ENCODE peak calls at places on chromosomes 13 and 19, in eight cellular contexts. One of them, this sample, is unnamed.

GRCh38 chr19:55472463-55472862 is 4.0 kb upstream of the ZNF628 start:
- DNase-seq in cardiac muscle cell: no peak
- DNase-seq in mesendoderm: peak
- DNase-seq in CD8-positive, alpha-beta T cell: no peak
- DNase-seq in suprapubic skin: no peak
- DNase-seq in brain microvascular endothelial cell: peak
- DNase-seq in CD8-positive, alpha-beta memory T cell: no peak
- DNase-seq in coronary artery: no peak
- DNase-seq in this sample: no peak

GRCh38 chr13:110108348-110109139 is 198.4 kb downstream of the COL4A1 start:
- DNase-seq in CD8-positive, alpha-beta T cell: no peak
- DNase-seq in brain microvascular endothelial cell: peak
- DNase-seq in CD8-positive, alpha-beta memory T cell: no peak
- DNase-seq in cardiac muscle cell: peak
- DNase-seq in mesendoderm: peak
- DNase-seq in suprapubic skin: peak
- DNase-seq in coronary artery: peak
- DNase-seq in this sample: peak

GRCh38 chr19:45469132-45469834 is 1.5 kb downstream of the FOSB start:
- DNase-seq in cardiac muscle cell: peak
- DNase-seq in CD8-positive, alpha-beta T cell: peak
- DNase-seq in CD8-positive, alpha-beta memory T cell: peak
- DNase-seq in mesendoderm: peak
- DNase-seq in suprapubic skin: peak
- DNase-seq in coronary artery: peak
- DNase-seq in brain microvascular endothelial cell: peak
- DNase-seq in this sample: peak

GRCh38 chr19:29873024-29873800 is 61.4 kb downstream of the CCNE1 start:
- DNase-seq in coronary artery: no peak
- DNase-seq in CD8-positive, alpha-beta T cell: peak
- DNase-seq in suprapubic skin: no peak
- DNase-seq in cardiac muscle cell: peak
- DNase-seq in mesendoderm: peak
- DNase-seq in brain microvascular endothelial cell: no peak
- DNase-seq in CD8-positive, alpha-beta memory T cell: peak
- DNase-seq in this sample: peak

GRCh38 chr19:40549007-40549708 is 27.5 kb upstream of the SHKBP1 start:
- DNase-seq in cardiac muscle cell: peak
- DNase-seq in CD8-positive, alpha-beta memory T cell: peak
- DNase-seq in CD8-positive, alpha-beta T cell: peak
- DNase-seq in coronary artery: no peak
- DNase-seq in brain microvascular endothelial cell: peak
- DNase-seq in suprapubic skin: no peak
- DNase-seq in mesendoderm: peak
- DNase-seq in this sample: peak

GRCh38 chr13:96822900-96823299 is 171.4 kb downstream of the OXGR1 start:
- DNase-seq in cardiac muscle cell: peak
- DNase-seq in CD8-positive, alpha-beta memory T cell: no peak
- DNase-seq in suprapubic skin: no peak
- DNase-seq in mesendoderm: peak
- DNase-seq in coronary artery: no peak
- DNase-seq in brain microvascular endothelial cell: no peak
- DNase-seq in CD8-positive, alpha-beta T cell: no peak
- DNase-seq in this sample: peak

GRCh38 chr13:80824231-80824630 is 483.3 kb upstream of the SPRY2 start:
- DNase-seq in suprapubic skin: no peak
- DNase-seq in CD8-positive, alpha-beta T cell: no peak
- DNase-seq in mesendoderm: no peak
- DNase-seq in CD8-positive, alpha-beta memory T cell: no peak
- DNase-seq in brain microvascular endothelial cell: no peak
- DNase-seq in cardiac muscle cell: no peak
- DNase-seq in coronary artery: no peak
- DNase-seq in this sample: no peak

GRCh38 chr13:33146843-33147611 is 130.8 kb downstream of the KL start:
- DNase-seq in brain microvascular endothelial cell: no peak
- DNase-seq in mesendoderm: no peak
- DNase-seq in CD8-positive, alpha-beta T cell: no peak
- DNase-seq in CD8-positive, alpha-beta memory T cell: no peak
- DNase-seq in suprapubic skin: no peak
- DNase-seq in cardiac muscle cell: no peak
- DNase-seq in coronary artery: no peak
- DNase-seq in this sample: no peak

GRCh38 chr19:43781630-43782310 is 997 bp upstream of the KCNN4 start:
- DNase-seq in suprapubic skin: no peak
- DNase-seq in cardiac muscle cell: no peak
- DNase-seq in CD8-positive, alpha-beta memory T cell: no peak
- DNase-seq in CD8-positive, alpha-beta T cell: no peak
- DNase-seq in brain microvascular endothelial cell: no peak
- DNase-seq in coronary artery: no peak
- DNase-seq in mesendoderm: no peak
- DNase-seq in this sample: no peak

GRCh38 chr13:24032252-24032651 is 128.3 kb upstream of the SPATA13 start:
- DNase-seq in suprapubic skin: no peak
- DNase-seq in CD8-positive, alpha-beta T cell: no peak
- DNase-seq in CD8-positive, alpha-beta memory T cell: no peak
- DNase-seq in brain microvascular endothelial cell: peak
- DNase-seq in mesendoderm: no peak
- DNase-seq in cardiac muscle cell: no peak
- DNase-seq in coronary artery: no peak
- DNase-seq in this sample: no peak

GRCh38 chr13:45102136-45102802 is 18.0 kb upstream of the GTF2F2 start:
- DNase-seq in suprapubic skin: no peak
- DNase-seq in mesendoderm: no peak
- DNase-seq in coronary artery: no peak
- DNase-seq in cardiac muscle cell: no peak
- DNase-seq in brain microvascular endothelial cell: no peak
- DNase-seq in CD8-positive, alpha-beta T cell: no peak
- DNase-seq in CD8-positive, alpha-beta memory T cell: no peak
- DNase-seq in this sample: no peak

GRCh38 chr19:33366917-33367316 is 6.6 kb upstream of the CEBPG start:
- DNase-seq in CD8-positive, alpha-beta T cell: no peak
- DNase-seq in cardiac muscle cell: no peak
- DNase-seq in suprapubic skin: no peak
- DNase-seq in coronary artery: no peak
- DNase-seq in brain microvascular endothelial cell: no peak
- DNase-seq in CD8-positive, alpha-beta memory T cell: no peak
- DNase-seq in mesendoderm: no peak
- DNase-seq in this sample: no peak

GRCh38 chr13:40113644-40114304 is 458.3 kb downstream of the COG6 start:
- DNase-seq in CD8-positive, alpha-beta T cell: no peak
- DNase-seq in CD8-positive, alpha-beta memory T cell: no peak
- DNase-seq in cardiac muscle cell: no peak
- DNase-seq in mesendoderm: no peak
- DNase-seq in brain microvascular endothelial cell: no peak
- DNase-seq in suprapubic skin: no peak
- DNase-seq in coronary artery: no peak
- DNase-seq in this sample: no peak

GRCh38 chr19:1069009-1069779 is 2.2 kb downstream of the ARHGAP45 start:
- DNase-seq in mesendoderm: no peak
- DNase-seq in CD8-positive, alpha-beta T cell: peak
- DNase-seq in CD8-positive, alpha-beta memory T cell: peak
- DNase-seq in brain microvascular endothelial cell: no peak
- DNase-seq in suprapubic skin: no peak
- DNase-seq in cardiac muscle cell: no peak
- DNase-seq in coronary artery: no peak
- DNase-seq in this sample: peak

GRCh38 chr13:81760316-81760715 is 1419.4 kb upstream of the SPRY2 start:
- DNase-seq in mesendoderm: no peak
- DNase-seq in suprapubic skin: no peak
- DNase-seq in brain microvascular endothelial cell: no peak
- DNase-seq in CD8-positive, alpha-beta memory T cell: no peak
- DNase-seq in coronary artery: no peak
- DNase-seq in CD8-positive, alpha-beta T cell: no peak
- DNase-seq in cardiac muscle cell: no peak
- DNase-seq in this sample: no peak

GRCh38 chr13:44196186-44196751 is 177.4 kb upstream of the SERP2 start:
- DNase-seq in CD8-positive, alpha-beta T cell: no peak
- DNase-seq in mesendoderm: no peak
- DNase-seq in coronary artery: no peak
- DNase-seq in brain microvascular endothelial cell: no peak
- DNase-seq in cardiac muscle cell: no peak
- DNase-seq in suprapubic skin: no peak
- DNase-seq in CD8-positive, alpha-beta memory T cell: no peak
- DNase-seq in this sample: no peak

GRCh38 chr19:55226273-55226672 is 2.3 kb downstream of the TMEM86B start:
- DNase-seq in CD8-positive, alpha-beta memory T cell: no peak
- DNase-seq in coronary artery: no peak
- DNase-seq in brain microvascular endothelial cell: no peak
- DNase-seq in CD8-positive, alpha-beta T cell: no peak
- DNase-seq in suprapubic skin: no peak
- DNase-seq in mesendoderm: no peak
- DNase-seq in cardiac muscle cell: no peak
- DNase-seq in this sample: no peak

GRCh38 chr13:60583196-60583908 is 186.3 kb downstream of the TDRD3 start:
- DNase-seq in cardiac muscle cell: no peak
- DNase-seq in mesendoderm: peak
- DNase-seq in suprapubic skin: no peak
- DNase-seq in CD8-positive, alpha-beta memory T cell: no peak
- DNase-seq in coronary artery: no peak
- DNase-seq in CD8-positive, alpha-beta T cell: no peak
- DNase-seq in brain microvascular endothelial cell: peak
- DNase-seq in this sample: no peak

GRCh38 chr13:78102121-78102677 is 183.6 kb upstream of the EDNRB start:
- DNase-seq in CD8-positive, alpha-beta memory T cell: no peak
- DNase-seq in coronary artery: no peak
- DNase-seq in CD8-positive, alpha-beta T cell: no peak
- DNase-seq in mesendoderm: no peak
- DNase-seq in suprapubic skin: no peak
- DNase-seq in brain microvascular endothelial cell: peak
- DNase-seq in cardiac muscle cell: no peak
- DNase-seq in this sample: peak

GRCh38 chr13:109500146-109500773 is 286.1 kb downstream of the IRS2 start:
- DNase-seq in CD8-positive, alpha-beta T cell: no peak
- DNase-seq in suprapubic skin: no peak
- DNase-seq in brain microvascular endothelial cell: peak
- DNase-seq in cardiac muscle cell: peak
- DNase-seq in CD8-positive, alpha-beta memory T cell: no peak
- DNase-seq in mesendoderm: peak
- DNase-seq in coronary artery: no peak
- DNase-seq in this sample: no peak

GRCh38 chr19:13872695-13873389 is 4.1 kb upstream of the NANOS3 start:
- DNase-seq in suprapubic skin: no peak
- DNase-seq in CD8-positive, alpha-beta T cell: peak
- DNase-seq in cardiac muscle cell: peak
- DNase-seq in brain microvascular endothelial cell: no peak
- DNase-seq in mesendoderm: peak
- DNase-seq in CD8-positive, alpha-beta memory T cell: peak
- DNase-seq in coronary artery: no peak
- DNase-seq in this sample: peak

GRCh38 chr19:33914599-33914998 is 117.9 kb downstream of the KCTD15 start:
- DNase-seq in suprapubic skin: peak
- DNase-seq in CD8-positive, alpha-beta memory T cell: no peak
- DNase-seq in cardiac muscle cell: no peak
- DNase-seq in brain microvascular endothelial cell: no peak
- DNase-seq in CD8-positive, alpha-beta T cell: no peak
- DNase-seq in coronary artery: no peak
- DNase-seq in mesendoderm: no peak
- DNase-seq in this sample: no peak

GRCh38 chr13:90261343-90261742 is 1086.1 kb upstream of the MIR17HG start:
- DNase-seq in cardiac muscle cell: no peak
- DNase-seq in CD8-positive, alpha-beta memory T cell: no peak
- DNase-seq in CD8-positive, alpha-beta T cell: no peak
- DNase-seq in coronary artery: no peak
- DNase-seq in brain microvascular endothelial cell: no peak
- DNase-seq in mesendoderm: no peak
- DNase-seq in suprapubic skin: no peak
- DNase-seq in this sample: no peak

GRCh38 chr13:54394319-54394718 is 1365.7 kb downstream of the OLFM4 start:
- DNase-seq in cardiac muscle cell: no peak
- DNase-seq in mesendoderm: no peak
- DNase-seq in CD8-positive, alpha-beta memory T cell: no peak
- DNase-seq in suprapubic skin: no peak
- DNase-seq in brain microvascular endothelial cell: no peak
- DNase-seq in CD8-positive, alpha-beta T cell: no peak
- DNase-seq in coronary artery: no peak
- DNase-seq in this sample: no peak

GRCh38 chr13:99977912-99978780 is 3.4 kb upstream of the ZIC2 start:
- DNase-seq in CD8-positive, alpha-beta T cell: no peak
- DNase-seq in cardiac muscle cell: peak
- DNase-seq in coronary artery: no peak
- DNase-seq in CD8-positive, alpha-beta memory T cell: no peak
- DNase-seq in mesendoderm: peak
- DNase-seq in brain microvascular endothelial cell: no peak
- DNase-seq in suprapubic skin: peak
- DNase-seq in this sample: no peak
- H3K27ac ChIP-seq in CD8-positive, alpha-beta T cell: no peak
- H3K27ac ChIP-seq in cardiac muscle cell: no peak
- H3K27ac ChIP-seq in coronary artery: no peak
- H3K27ac ChIP-seq in CD8-positive, alpha-beta memory T cell: no peak
- H3K27ac ChIP-seq in mesendoderm: peak
- H3K27ac ChIP-seq in brain microvascular endothelial cell: no peak
- H3K27ac ChIP-seq in suprapubic skin: no peak
- H3K27ac ChIP-seq in this sample: no peak

GRCh38 chr19:35119091-35119490 is 3.5 kb downstream of the FXYD3 start:
- DNase-seq in CD8-positive, alpha-beta T cell: no peak
- DNase-seq in CD8-positive, alpha-beta memory T cell: no peak
- DNase-seq in brain microvascular endothelial cell: no peak
- DNase-seq in mesendoderm: no peak
- DNase-seq in coronary artery: no peak
- DNase-seq in suprapubic skin: no peak
- DNase-seq in cardiac muscle cell: no peak
- DNase-seq in this sample: no peak
- H3K27ac ChIP-seq in CD8-positive, alpha-beta T cell: no peak
- H3K27ac ChIP-seq in CD8-positive, alpha-beta memory T cell: no peak
- H3K27ac ChIP-seq in brain microvascular endothelial cell: no peak
- H3K27ac ChIP-seq in mesendoderm: no peak
- H3K27ac ChIP-seq in coronary artery: peak
- H3K27ac ChIP-seq in suprapubic skin: peak
- H3K27ac ChIP-seq in cardiac muscle cell: no peak
- H3K27ac ChIP-seq in this sample: no peak

GRCh38 chr19:53945441-53945840 is 17.3 kb upstream of the CACNG8 start:
- DNase-seq in suprapubic skin: no peak
- DNase-seq in brain microvascular endothelial cell: peak
- DNase-seq in CD8-positive, alpha-beta T cell: no peak
- DNase-seq in CD8-positive, alpha-beta memory T cell: no peak
- DNase-seq in cardiac muscle cell: no peak
- DNase-seq in mesendoderm: peak
- DNase-seq in coronary artery: no peak
- DNase-seq in this sample: no peak
- H3K27ac ChIP-seq in suprapubic skin: no peak
- H3K27ac ChIP-seq in brain microvascular endothelial cell: no peak
- H3K27ac ChIP-seq in CD8-positive, alpha-beta T cell: no peak
- H3K27ac ChIP-seq in CD8-positive, alpha-beta memory T cell: no peak
- H3K27ac ChIP-seq in cardiac muscle cell: no peak
- H3K27ac ChIP-seq in mesendoderm: no peak
- H3K27ac ChIP-seq in coronary artery: no peak
- H3K27ac ChIP-seq in this sample: no peak

DNA sequence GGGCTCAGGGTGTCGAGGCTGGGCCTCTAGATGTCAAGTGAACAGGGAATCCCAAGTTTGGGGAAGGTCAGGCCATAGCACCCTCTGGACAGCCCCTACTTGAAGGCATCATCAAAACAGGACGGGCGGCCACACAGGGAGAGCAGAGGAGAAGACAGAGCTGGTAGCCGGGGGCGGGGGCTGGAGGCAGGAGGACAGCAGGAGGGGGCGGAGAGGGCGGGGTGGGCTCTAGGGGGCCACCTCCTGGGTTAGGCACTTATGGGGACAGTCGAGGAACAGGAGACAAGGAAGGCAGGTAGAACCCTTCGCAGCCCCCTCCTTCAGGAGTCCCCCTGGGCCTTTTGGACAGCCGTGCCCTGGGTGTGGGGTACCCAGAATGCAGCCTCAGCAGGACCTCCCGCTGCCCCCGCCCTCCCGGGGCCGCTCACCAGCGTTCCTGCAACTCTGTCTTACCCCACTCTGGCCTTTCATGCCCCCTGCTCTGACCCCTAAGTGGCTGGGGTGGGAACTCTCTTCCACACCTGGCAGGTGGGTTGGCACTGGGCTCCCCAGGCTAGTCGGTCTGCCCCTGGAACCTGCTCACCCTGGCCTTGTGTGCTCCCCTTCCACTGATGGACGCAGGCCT is 5.8 kb downstream of the SSBP4 start:
- DNase-seq in CD8-positive, alpha-beta memory T cell: no peak
- DNase-seq in brain microvascular endothelial cell: no peak
- DNase-seq in mesendoderm: no peak
- DNase-seq in suprapubic skin: no peak
- DNase-seq in cardiac muscle cell: no peak
- DNase-seq in coronary artery: peak
- DNase-seq in CD8-positive, alpha-beta T cell: no peak
- DNase-seq in this sample: no peak
- H3K27ac ChIP-seq in CD8-positive, alpha-beta memory T cell: no peak
- H3K27ac ChIP-seq in brain microvascular endothelial cell: no peak
- H3K27ac ChIP-seq in mesendoderm: no peak
- H3K27ac ChIP-seq in suprapubic skin: peak
- H3K27ac ChIP-seq in cardiac muscle cell: no peak
- H3K27ac ChIP-seq in coronary artery: peak
- H3K27ac ChIP-seq in CD8-positive, alpha-beta T cell: no peak
- H3K27ac ChIP-seq in this sample: no peak

This sample was measured in body of pancreas.